ENCODE peak calls at places on chromosomes 7 and 10, in four cellular contexts. R, D, H and Q are unnamed samples.

GRCh38 chr10:60446855-60447254 is 57.2 kb upstream of the ANK3 start:
- DNase-seq in R (peak), H (no peak), D (no peak), Q (no peak)

GRCh38 chr10:103062854-103063642 is 130.0 kb downstream of the NT5C2 start:
- DNase-seq in D (no peak), R (no peak), H (no peak), Q (no peak)

GRCh38 chr7:127865466-127865865 is 165.8 kb downstream of the LRRC4 start:
- DNase-seq in R (peak), D (no peak), H (no peak), Q (no peak)

GRCh38 chr7:21030237-21030636 is 243.6 kb upstream of the SP8 start:
- DNase-seq in H (no peak), R (no peak), D (no peak), Q (no peak)

GRCh38 chr7:70043139-70043538 is 444.9 kb downstream of the AUTS2 start:
- DNase-seq in H (no peak), D (no peak), R (no peak), Q (no peak)

GRCh38 chr7:130372813-130373212 is 7.5 kb upstream of the CPA1 start:
- DNase-seq in R (no peak), H (no peak), D (no peak), Q (no peak)

GRCh38 chr10:95291634-95292039 is 834 bp upstream of the PDLIM1 start:
- DNase-seq in D (no peak), H (no peak), R (no peak), Q (no peak)

GRCh38 chr7:129671276-129671675 is 59.8 kb downstream of the NRF1 start:
- DNase-seq in D (no peak), H (no peak), R (peak), Q (no peak)

GRCh38 chr10:77605466-77605865 is 32.1 kb downstream of the KCNMA1 start:
- DNase-seq in R (no peak), H (no peak), D (no peak), Q (no peak)

GRCh38 chr7:54877683-54878082 is 118.7 kb upstream of the SEC61G start:
- DNase-seq in D (no peak), R (peak), H (no peak), Q (no peak)

GRCh38 chr7:22190736-22191135 is 166.2 kb downstream of the RAPGEF5 start:
- DNase-seq in H (no peak), D (no peak), R (no peak), Q (no peak)

GRCh38 chr10:76487582-76487981 is 1056.2 kb downstream of the LRMDA start:
- DNase-seq in D (no peak), R (no peak), H (no peak), Q (no peak)

GRCh38 chr10:72695496-72695895 is 3.6 kb downstream of the MCU start:
- DNase-seq in R (no peak), D (no peak), H (no peak), Q (no peak)